ENCODE peak calls at places on chromosomes 7 and 10, in nine cellular contexts. F is HFFc6; Q is neural progenitor cell; H is NCI-H1092; I is M059J; X is epithelial cell of esophagus; Z is ovary; E is AG10803; O is stimulated activated CD8-positive, alpha-beta memory T cell treated with anti-CD3 and anti-CD28 coated beads, Interleukin-2, amount 100 ng/mL, for 48 hours. Y is an unnamed sample.

GRCh38 chr7:75943864-75944263 is 28.9 kb downstream of the POR start:
- DNase-seq in F (peak), Q (no peak), H (no peak), I (peak), X (peak), Z (no peak), E (no peak), O (no peak), Y (no peak)

GRCh38 chr10:36441557-36441956 is 683.8 kb upstream of the ANKRD30A start:
- DNase-seq in F (no peak), Q (no peak), H (no peak), I (peak), X (peak), Z (no peak), E (no peak), O (no peak), Y (peak)

GRCh38 chr10:618229-618989 is 71.1 kb downstream of the DIP2C start:
- DNase-seq in F (no peak), Q (no peak), H (no peak), I (no peak), X (no peak), Z (no peak), E (no peak), O (no peak), Y (no peak)

GRCh38 chr10:74381291-74381885 is 230.4 kb downstream of the ADK start:
- DNase-seq in F (no peak), Q (no peak), H (no peak), I (no peak), X (no peak), Z (no peak), E (no peak), O (no peak), Y (no peak)

GRCh38 chr7:36036590-36036989 is 116.5 kb upstream of the EEPD1 start:
- DNase-seq in F (peak), Q (no peak), H (no peak), I (peak), X (peak), Z (no peak), E (no peak), O (no peak), Y (peak)

GRCh38 chr7:135510603-135511183 is 791 bp upstream of the CNOT4 start:
- DNase-seq in F (peak), Q (peak), H (no peak), I (no peak), X (peak), Z (no peak), E (peak), O (no peak), Y (no peak)

GRCh38 chr10:35643151-35643975 is 1.3 kb upstream of the FZD8 start:
- DNase-seq in F (no peak), Q (peak), H (peak), I (peak), X (peak), Z (peak), E (peak), O (no peak), Y (peak)

GRCh38 chr10:88983939-88984338 is 6.7 kb upstream of the FAS start:
- DNase-seq in F (no peak), Q (no peak), H (no peak), I (no peak), X (no peak), Z (no peak), E (no peak), O (no peak), Y (no peak)

GRCh38 chr7:93902777-93903423 is 3.5 kb upstream of the GNGT1 start:
- DNase-seq in F (no peak), Q (peak), H (no peak), I (peak), X (peak), Z (no peak), E (peak), O (no peak), Y (no peak)

GRCh38 chr10:122232781-122233180 is 38.3 kb upstream of the BTBD16 start:
- DNase-seq in F (no peak), Q (no peak), H (peak), I (no peak), X (no peak), Z (no peak), E (peak), O (no peak), Y (no peak)

GRCh38 chr10:22711373-22711772 is 3.0 kb downstream of the PIP4K2A start:
- DNase-seq in F (no peak), Q (no peak), H (no peak), I (no peak), X (no peak), Z (no peak), E (no peak), O (no peak), Y (no peak)

GRCh38 chr7:81233208-81233940 is 314.5 kb upstream of the SEMA3C start:
- DNase-seq in F (no peak), Q (no peak), H (no peak), I (no peak), X (no peak), Z (no peak), E (no peak), O (no peak), Y (peak)

GRCh38 chr10:26837139-26837538 is 23.6 kb downstream of the ABI1 start:
- DNase-seq in F (no peak), Q (no peak), H (no peak), I (no peak), X (no peak), Z (no peak), E (no peak), O (no peak), Y (no peak)

GRCh38 chr10:131676448-131676847 is 224.4 kb upstream of the PPP2R2D start:
- DNase-seq in F (no peak), Q (no peak), H (no peak), I (no peak), X (no peak), Z (no peak), E (no peak), O (no peak), Y (no peak)

GRCh38 chr10:70671619-70672164 is 614 bp upstream of the ADAMTS14 start:
- DNase-seq in F (no peak), Q (no peak), H (no peak), I (no peak), X (no peak), Z (no peak), E (peak), O (no peak), Y (no peak)

GRCh38 chr10:15370212-15370740 is 813 bp downstream of the FAM171A1 start:
- DNase-seq in F (peak), Q (peak), H (no peak), I (peak), X (peak), Z (peak), E (peak), O (no peak), Y (peak)

GRCh38 chr7:20153999-20154398 is 63.2 kb downstream of the MACC1 start:
- DNase-seq in F (no peak), Q (no peak), H (no peak), I (peak), X (peak), Z (no peak), E (peak), O (no peak), Y (no peak)

GRCh38 chr10:98374176-98374969 is 40.6 kb downstream of the PYROXD2 start:
- DNase-seq in F (peak), Q (no peak), H (no peak), I (peak), X (peak), Z (no peak), E (peak), O (no peak), Y (no peak)

GRCh38 chr10:48464871-48465736 is 139.8 kb downstream of the ARHGAP22 start:
- DNase-seq in F (no peak), Q (peak), H (no peak), I (no peak), X (peak), Z (peak), E (no peak), O (no peak), Y (peak)

GRCh38 chr10:102665904-102666509 is 21.7 kb downstream of the TRIM8 start:
- DNase-seq in F (no peak), Q (no peak), H (no peak), I (no peak), X (no peak), Z (no peak), E (no peak), O (no peak), Y (no peak)

GRCh38 chr7:13908667-13909382 is 80.6 kb downstream of the ETV1 start:
- DNase-seq in F (no peak), Q (peak), H (no peak), I (no peak), X (peak), Z (no peak), E (no peak), O (no peak), Y (no peak)

GRCh38 chr7:157692156-157693011 is 355.6 kb downstream of the DNAJB6 start:
- DNase-seq in F (no peak), Q (peak), H (peak), I (no peak), X (no peak), Z (no peak), E (no peak), O (no peak), Y (peak)

GRCh38 chr10:117345143-117345542 is 30.1 kb downstream of the PDZD8 start:
- DNase-seq in F (no peak), Q (no peak), H (no peak), I (no peak), X (no peak), Z (no peak), E (no peak), O (no peak), Y (no peak)

GRCh38 chr10:102299873-102300272 is 54.5 kb downstream of the GBF1 start:
- DNase-seq in F (peak), Q (no peak), H (no peak), I (peak), X (peak), Z (no peak), E (peak), O (no peak), Y (no peak)

GRCh38 chr7:30979027-30979426 is 15.3 kb downstream of the GHRHR start:
- DNase-seq in F (no peak), Q (no peak), H (no peak), I (no peak), X (no peak), Z (no peak), E (no peak), O (no peak), Y (no peak)

GRCh38 chr7:112757337-112757736 is 32.9 kb downstream of the TMEM168 start:
- DNase-seq in F (no peak), Q (no peak), H (no peak), I (no peak), X (no peak), Z (no peak), E (no peak), O (no peak), Y (no peak)

GRCh38 chr10:96719850-96720421 is 378 bp downstream of the PIK3AP1 start:
- DNase-seq in F (no peak), Q (peak), H (no peak), I (peak), X (no peak), Z (peak), E (peak), O (peak), Y (peak)

GRCh38 chr7:16130127-16131110 is 290.9 kb downstream of the CRPPA start:
- DNase-seq in F (peak), Q (no peak), H (no peak), I (peak), X (no peak), Z (no peak), E (peak), O (no peak), Y (no peak)

GRCh38 chr10:77520995-77521394 is 116.6 kb downstream of the KCNMA1 start:
- DNase-seq in F (no peak), Q (no peak), H (no peak), I (no peak), X (no peak), Z (no peak), E (no peak), O (no peak), Y (no peak)

GRCh38 chr10:73032536-73032935 is 64.1 kb downstream of the P4HA1 start:
- DNase-seq in F (no peak), Q (peak), H (no peak), I (no peak), X (no peak), Z (no peak), E (no peak), O (no peak), Y (no peak)

GRCh38 chr7:34354906-34355305 is 303.1 kb upstream of the NPSR1 start:
- DNase-seq in F (peak), Q (no peak), H (no peak), I (peak), X (peak), Z (no peak), E (peak), O (no peak), Y (no peak)

GRCh38 chr7:101017099-101017777 is 2.6 kb upstream of the MUC17 start:
- DNase-seq in F (peak), Q (peak), H (no peak), I (peak), X (peak), Z (peak), E (peak), O (peak), Y (peak)